ENCODE peak calls at places on chromosomes 5 and 9, in nine cellular contexts. C, D, Q, L, H, R, S, P and M are unnamed samples.

GRCh38 chr5:42666821-42667325 is 89.7 kb upstream of the CCDC152 start:
- DNase-seq in L (no peak), S (no peak), D (no peak), P (no peak), R (peak), Q (no peak), C (no peak), H (no peak), M (no peak)

GRCh38 chr9:37379835-37380234 is 42.7 kb upstream of the GRHPR start:
- DNase-seq in D (no peak), C (no peak), Q (no peak), P (no peak), R (no peak), L (no peak), S (no peak), H (no peak), M (no peak)

GRCh38 chr9:78692871-78693270 is 395.9 kb downstream of the PSAT1 start:
- DNase-seq in R (no peak), L (no peak), D (no peak), H (no peak), P (peak), Q (no peak), C (no peak), S (no peak), M (no peak)

GRCh38 chr9:7910426-7911015 is 110.9 kb upstream of the DMAC1 start:
- DNase-seq in S (no peak), H (peak), C (no peak), D (no peak), Q (no peak), R (no peak), L (no peak), P (peak), M (peak)

GRCh38 chr5:14199902-14200301 is 56.8 kb downstream of the TRIO start:
- DNase-seq in L (no peak), R (no peak), S (no peak), Q (no peak), H (no peak), D (no peak), P (no peak), C (no peak), M (no peak)

GRCh38 chr9:132531187-132531586 is 51.2 kb upstream of the BARHL1 start:
- DNase-seq in C (no peak), L (no peak), R (peak), D (peak), P (no peak), Q (no peak), H (peak), S (no peak), M (no peak)

GRCh38 chr5:57307516-57307915 is 133.7 kb downstream of the GPBP1 start:
- DNase-seq in C (no peak), P (peak), R (no peak), S (no peak), Q (no peak), D (no peak), L (no peak), H (no peak), M (no peak)

GRCh38 chr9:14652729-14653377 is 40.4 kb downstream of the ZDHHC21 start:
- DNase-seq in S (peak), H (peak), P (peak), C (no peak), L (no peak), D (peak), Q (no peak), R (peak), M (peak)

GRCh38 chr9:70021026-70021571 is 22.5 kb upstream of the MAMDC2 start:
- DNase-seq in L (no peak), P (peak), D (no peak), H (no peak), R (no peak), S (peak), Q (no peak), C (no peak), M (peak)

GRCh38 chr9:24500761-24501160 is 44.9 kb downstream of the IZUMO3 start:
- DNase-seq in S (no peak), R (no peak), C (no peak), P (no peak), D (no peak), H (no peak), Q (no peak), L (no peak), M (no peak)

GRCh38 chr9:78982849-78983248 is 588.9 kb upstream of the TLE4 start:
- DNase-seq in Q (no peak), D (no peak), R (no peak), P (peak), L (no peak), C (no peak), S (peak), H (no peak), M (no peak)

GRCh38 chr5:80010754-80011392 is 19.8 kb upstream of the MTX3 start:
- DNase-seq in R (no peak), P (no peak), L (no peak), S (no peak), Q (no peak), D (no peak), C (no peak), H (no peak), M (no peak)

GRCh38 chr5:172274951-172275753 is 8.4 kb downstream of the UBTD2 start:
- DNase-seq in D (no peak), P (peak), H (no peak), L (no peak), C (no peak), Q (peak), S (peak), R (no peak), M (peak)

GRCh38 chr9:112338561-112338960 is 5.1 kb upstream of the PTBP3 start:
- DNase-seq in D (no peak), C (no peak), R (no peak), L (no peak), Q (no peak), P (peak), S (peak), H (no peak), M (no peak)

GRCh38 chr9:108640211-108640610 is 215.6 kb downstream of the ACTL7B start:
- DNase-seq in H (no peak), R (no peak), Q (no peak), D (no peak), C (no peak), P (no peak), L (no peak), S (peak), M (no peak)

GRCh38 chr9:105994970-105995369 is 300.6 kb downstream of the TMEM38B start:
- DNase-seq in Q (no peak), D (no peak), H (no peak), L (no peak), S (peak), P (peak), R (no peak), C (no peak), M (no peak)

GRCh38 chr5:80744149-80744548 is 89.4 kb upstream of the DHFR start:
- DNase-seq in H (no peak), S (no peak), R (no peak), P (no peak), L (no peak), D (no peak), Q (no peak), C (no peak), M (no peak)

GRCh38 chr9:114465906-114466900 is 39.1 kb downstream of the WHRN start:
- DNase-seq in H (no peak), R (peak), Q (no peak), S (no peak), D (peak), L (no peak), C (no peak), P (no peak), M (no peak)

GRCh38 chr9:108761530-108762347 is 94.0 kb downstream of the ACTL7B start:
- DNase-seq in L (no peak), Q (no peak), D (peak), R (peak), C (peak), H (peak), S (peak), P (peak), M (peak)

GRCh38 chr9:89543621-89544279 is 45.8 kb upstream of the SEMA4D start:
- DNase-seq in S (no peak), P (no peak), D (no peak), L (no peak), Q (no peak), R (no peak), H (no peak), C (no peak), M (no peak)

GRCh38 chr9:122001491-122002201 is 91.5 kb downstream of the TTLL11 start:
- DNase-seq in D (peak), C (peak), R (peak), L (no peak), S (no peak), H (peak), P (no peak), Q (no peak), M (no peak)

GRCh38 chr5:135312255-135312935 is 86.6 kb downstream of the MACROH2A1 start:
- DNase-seq in P (no peak), Q (no peak), D (no peak), S (no peak), L (no peak), R (no peak), H (no peak), C (peak), M (no peak)

GRCh38 chr9:132181796-132182521 is 20.1 kb downstream of the NTNG2 start:
- DNase-seq in R (peak), Q (no peak), H (no peak), S (no peak), C (peak), P (no peak), L (no peak), D (peak), M (peak)

GRCh38 chr9:12738296-12738695 is 36.5 kb upstream of the LURAP1L start:
- DNase-seq in P (no peak), D (no peak), Q (no peak), H (no peak), C (no peak), L (no peak), S (no peak), R (no peak), M (no peak)

GRCh38 chr9:93020785-93021670 is 37.5 kb upstream of the SUSD3 start:
- DNase-seq in D (no peak), P (no peak), S (no peak), Q (no peak), L (no peak), H (no peak), R (no peak), C (no peak), M (no peak)

GRCh38 chr9:110180713-110181434 is 27.1 kb downstream of the C9orf152 start:
- DNase-seq in C (no peak), D (no peak), Q (no peak), R (no peak), S (peak), P (peak), L (no peak), H (peak), M (no peak)